ENCODE peak calls at places on chromosomes 11 and 22, in five cellular contexts. B, J, L, Q and O are unnamed samples.
A peak's percentile ranks its signal among the peaks of the same experiment; 100 is the strongest.

GRCh38 chr11:62116458-62116857 is 7.4 kb upstream of the INCENP start:
- DNase-seq in B (no peak), J (peak; percentile 19), L (no peak), Q (no peak), O (no peak)

GRCh38 chr22:39254122-39254521 is 9.3 kb upstream of the PDGFB start:
- DNase-seq in B (no peak), J (no peak), L (no peak), Q (no peak), O (no peak)

GRCh38 chr11:12768731-12769673 is 94.8 kb downstream of the TEAD1 start:
- DNase-seq in B (no peak), J (peak; percentile 6), L (no peak), Q (no peak), O (no peak)

GRCh38 chr11:27926981-27927481 is 180.9 kb downstream of the KIF18A start:
- DNase-seq in B (peak; percentile 75), J (peak; percentile 89), L (no peak), Q (no peak), O (peak; percentile 78)

GRCh38 chr11:111541209-111542061 is 915 bp downstream of the LAYN start:
- DNase-seq in B (peak; percentile 84), J (no peak), L (no peak), Q (peak; percentile 39), O (peak; percentile 70)

GRCh38 chr22:25162561-25162960 is 37.1 kb upstream of the CRYBB3 start:
- DNase-seq in B (no peak), J (no peak), L (no peak), Q (no peak), O (peak; percentile 23)

GRCh38 chr11:61026121-61027031 is 54.9 kb downstream of the CD6 start:
- DNase-seq in B (no peak), J (no peak), L (no peak), Q (no peak), O (no peak)

GRCh38 chr11:94544832-94545640 is 1.3 kb downstream of the FUT4 start:
- DNase-seq in B (no peak), J (no peak), L (no peak), Q (peak; percentile 7), O (peak; percentile 58)

GRCh38 chr11:16818284-16818683 is 79.8 kb downstream of the C11orf58 start:
- DNase-seq in B (no peak), J (peak; percentile 72), L (no peak), Q (no peak), O (peak; percentile 39)

GRCh38 chr22:46596819-46597218 is 23.4 kb upstream of the GRAMD4 start:
- DNase-seq in B (no peak), J (peak; percentile 92), L (no peak), Q (peak; percentile 93), O (peak; percentile 88)

GRCh38 chr22:27576413-27576812 is 225.1 kb downstream of the MN1 start:
- DNase-seq in B (no peak), J (peak; percentile 15), L (no peak), Q (no peak), O (peak; percentile 66)

GRCh38 chr22:47308886-47309285 is 546.4 kb downstream of the TBC1D22A start:
- DNase-seq in B (no peak), J (no peak), L (no peak), Q (no peak), O (no peak)

GRCh38 chr11:111069076-111069475 is 176.4 kb upstream of the POU2AF2 start:
- DNase-seq in B (no peak), J (peak; percentile 48), L (no peak), Q (no peak), O (peak; percentile 34)

GRCh38 chr11:61766353-61766841 is 14.0 kb downstream of the MYRF start:
- DNase-seq in B (no peak), J (no peak), L (no peak), Q (no peak), O (no peak)

GRCh38 chr11:719214-720016 is 13.4 kb downstream of the EPS8L2 start:
- DNase-seq in B (no peak), J (no peak), L (no peak), Q (no peak), O (no peak)